ENCODE peak calls at places on chromosomes 11 and 22, in six cellular contexts. One of them, this sample, is unnamed.

GRCh38 chr11:20211691-20212090 is 51.4 kb upstream of the DBX1 start:
- DNase-seq in colonic mucosa: no peak
- DNase-seq in tibial artery: no peak
- DNase-seq in CD8-positive, alpha-beta memory T cell: no peak
- DNase-seq in body of pancreas: no peak
- DNase-seq in mammary epithelial cell: no peak
- DNase-seq in this sample: no peak

GRCh38 chr11:1291295-1292017 is 18.0 kb downstream of the TOLLIP start:
- DNase-seq in colonic mucosa: no peak
- DNase-seq in tibial artery: peak; percentile 3
- DNase-seq in CD8-positive, alpha-beta memory T cell: peak; percentile 30
- DNase-seq in body of pancreas: peak; percentile 10
- DNase-seq in mammary epithelial cell: no peak
- DNase-seq in this sample: no peak

GRCh38 chr22:25623310-25623734 is 58.8 kb downstream of the GRK3 start:
- DNase-seq in colonic mucosa: no peak
- DNase-seq in tibial artery: no peak
- DNase-seq in CD8-positive, alpha-beta memory T cell: no peak
- DNase-seq in body of pancreas: no peak
- DNase-seq in mammary epithelial cell: peak; percentile 39
- DNase-seq in this sample: no peak

GRCh38 chr11:3202759-3203158 is 15.9 kb downstream of the MRGPRG start:
- DNase-seq in colonic mucosa: no peak
- DNase-seq in tibial artery: peak; percentile 11
- DNase-seq in CD8-positive, alpha-beta memory T cell: peak; percentile 12
- DNase-seq in body of pancreas: no peak
- DNase-seq in mammary epithelial cell: no peak
- DNase-seq in this sample: no peak

GRCh38 chr11:130601141-130601540 is 152.7 kb downstream of the ADAMTS15 start:
- DNase-seq in colonic mucosa: no peak
- DNase-seq in tibial artery: peak; percentile 83
- DNase-seq in CD8-positive, alpha-beta memory T cell: no peak
- DNase-seq in body of pancreas: no peak
- DNase-seq in mammary epithelial cell: no peak
- DNase-seq in this sample: no peak

GRCh38 chr11:102846292-102846691 is 2.9 kb upstream of the MMP3 start:
- DNase-seq in colonic mucosa: no peak
- DNase-seq in tibial artery: no peak
- DNase-seq in CD8-positive, alpha-beta memory T cell: no peak
- DNase-seq in body of pancreas: no peak
- DNase-seq in mammary epithelial cell: peak; percentile 34
- DNase-seq in this sample: no peak

GRCh38 chr11:45233121-45233803 is 52.9 kb downstream of the SYT13 start:
- DNase-seq in colonic mucosa: peak; percentile 71
- DNase-seq in tibial artery: peak; percentile 67
- DNase-seq in CD8-positive, alpha-beta memory T cell: peak; percentile 65
- DNase-seq in body of pancreas: peak; percentile 69
- DNase-seq in mammary epithelial cell: peak; percentile 42
- DNase-seq in this sample: peak; percentile 84

GRCh38 chr11:6610591-6610990 is 1.4 kb downstream of the TAF10 start:
- DNase-seq in colonic mucosa: peak; percentile 19
- DNase-seq in tibial artery: no peak
- DNase-seq in CD8-positive, alpha-beta memory T cell: no peak
- DNase-seq in body of pancreas: no peak
- DNase-seq in mammary epithelial cell: no peak
- DNase-seq in this sample: peak; percentile 32

GRCh38 chr11:12806113-12806512 is 131.9 kb downstream of the TEAD1 start:
- DNase-seq in colonic mucosa: no peak
- DNase-seq in tibial artery: no peak
- DNase-seq in CD8-positive, alpha-beta memory T cell: no peak
- DNase-seq in body of pancreas: no peak
- DNase-seq in mammary epithelial cell: peak; percentile 77
- DNase-seq in this sample: no peak

GRCh38 chr11:44564653-44565007 is 833 bp upstream of the CD82 start:
- DNase-seq in colonic mucosa: no peak
- DNase-seq in tibial artery: peak; percentile 91
- DNase-seq in CD8-positive, alpha-beta memory T cell: peak; percentile 54
- DNase-seq in body of pancreas: peak; percentile 79
- DNase-seq in mammary epithelial cell: peak; percentile 97
- DNase-seq in this sample: peak; percentile 89

GRCh38 chr11:61541568-61541967 is 33.0 kb downstream of the LRRC10B start:
- DNase-seq in colonic mucosa: no peak
- DNase-seq in tibial artery: no peak
- DNase-seq in CD8-positive, alpha-beta memory T cell: no peak
- DNase-seq in body of pancreas: no peak
- DNase-seq in mammary epithelial cell: no peak
- DNase-seq in this sample: no peak

GRCh38 chr11:12625438-12626071 is 48.7 kb upstream of the TEAD1 start:
- DNase-seq in colonic mucosa: no peak
- DNase-seq in tibial artery: no peak
- DNase-seq in CD8-positive, alpha-beta memory T cell: no peak
- DNase-seq in body of pancreas: no peak
- DNase-seq in mammary epithelial cell: peak; percentile 12
- DNase-seq in this sample: no peak

GRCh38 chr22:41469218-41469851 is 418 bp downstream of the ACO2 start:
- DNase-seq in colonic mucosa: peak; percentile 82
- DNase-seq in tibial artery: no peak
- DNase-seq in CD8-positive, alpha-beta memory T cell: no peak
- DNase-seq in body of pancreas: no peak
- DNase-seq in mammary epithelial cell: no peak
- DNase-seq in this sample: no peak

GRCh38 chr22:20549232-20549841 is 41.9 kb downstream of the MED15 start:
- DNase-seq in colonic mucosa: no peak
- DNase-seq in tibial artery: no peak
- DNase-seq in CD8-positive, alpha-beta memory T cell: peak; percentile 77
- DNase-seq in body of pancreas: no peak
- DNase-seq in mammary epithelial cell: no peak
- DNase-seq in this sample: no peak

DNA sequence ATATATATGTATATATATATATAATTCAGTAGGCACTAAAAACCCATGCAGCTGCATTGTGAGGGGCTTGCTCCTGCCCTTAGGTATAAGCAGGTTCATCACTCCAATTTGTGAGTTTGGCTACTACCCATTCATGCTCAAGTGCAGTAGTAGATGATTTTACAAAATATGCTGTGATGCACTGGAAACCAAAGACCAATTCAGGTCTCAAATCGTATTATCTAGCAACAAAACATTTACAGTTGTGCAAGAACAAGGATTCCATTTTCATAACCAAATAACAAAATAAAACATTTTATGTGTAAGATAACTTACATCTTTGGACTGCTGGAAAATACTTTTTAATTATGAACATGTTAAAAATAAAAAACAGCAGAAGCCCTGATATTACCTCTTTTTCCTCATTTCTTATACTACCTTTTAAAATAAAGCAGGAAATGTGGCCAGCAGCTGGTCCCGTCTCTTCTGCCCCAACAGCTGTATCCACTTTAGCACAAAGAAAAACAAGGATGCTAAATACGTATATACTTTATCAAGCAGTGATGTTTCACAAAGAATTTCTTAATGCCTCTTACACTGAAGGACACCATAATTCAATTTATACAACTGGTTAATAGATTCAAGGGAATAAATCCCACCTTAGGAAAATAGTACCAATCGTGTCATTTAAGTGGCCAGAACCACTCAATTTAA is 2.8 kb downstream of the CREBZF start:
- DNase-seq in colonic mucosa: no peak
- DNase-seq in tibial artery: no peak
- DNase-seq in CD8-positive, alpha-beta memory T cell: no peak
- DNase-seq in body of pancreas: no peak
- DNase-seq in mammary epithelial cell: no peak
- DNase-seq in this sample: no peak
- H3K4me3 ChIP-seq in colonic mucosa: peak overlapping the region; percentile 86
- H3K4me3 ChIP-seq in tibial artery: peak overlapping the region; percentile 95
- H3K4me3 ChIP-seq in CD8-positive, alpha-beta memory T cell: no peak overlapping the region
- H3K4me3 ChIP-seq in body of pancreas: peak overlapping the region; percentile 69
- H3K4me3 ChIP-seq in mammary epithelial cell: peak overlapping the region; percentile 89
- H3K4me3 ChIP-seq in this sample: no peak overlapping the region

GRCh38 chr11:62599069-62599696 is 2.5 kb downstream of the MTA2 start:
- DNase-seq in colonic mucosa: peak; percentile 94
- DNase-seq in tibial artery: peak; percentile 97
- DNase-seq in CD8-positive, alpha-beta memory T cell: peak; percentile 98
- DNase-seq in body of pancreas: peak; percentile 70
- DNase-seq in mammary epithelial cell: peak; percentile 95
- DNase-seq in this sample: peak; percentile 98

GRCh38 chr11:62600367-62601113 is 1.1 kb downstream of the MTA2 start:
- DNase-seq in colonic mucosa: no peak
- DNase-seq in tibial artery: no peak
- DNase-seq in CD8-positive, alpha-beta memory T cell: no peak
- DNase-seq in body of pancreas: no peak
- DNase-seq in mammary epithelial cell: peak; percentile 18
- DNase-seq in this sample: peak; percentile 28

GRCh38 chr11:62601114-62601363 is 626 bp downstream of the MTA2 start:
- DNase-seq in colonic mucosa: peak; percentile 54
- DNase-seq in tibial artery: peak; percentile 49
- DNase-seq in CD8-positive, alpha-beta memory T cell: peak; percentile 71
- DNase-seq in body of pancreas: peak; percentile 48
- DNase-seq in mammary epithelial cell: no peak
- DNase-seq in this sample: peak; percentile 65

GRCh38 chr11:62601364-62602140 is at the start of gene MTA2:
- DNase-seq in colonic mucosa: peak; percentile 97
- DNase-seq in tibial artery: peak; percentile 95
- DNase-seq in CD8-positive, alpha-beta memory T cell: peak; percentile 99
- DNase-seq in body of pancreas: peak; percentile 99
- DNase-seq in mammary epithelial cell: peak; percentile 99
- DNase-seq in this sample: peak; percentile 99

DNA sequence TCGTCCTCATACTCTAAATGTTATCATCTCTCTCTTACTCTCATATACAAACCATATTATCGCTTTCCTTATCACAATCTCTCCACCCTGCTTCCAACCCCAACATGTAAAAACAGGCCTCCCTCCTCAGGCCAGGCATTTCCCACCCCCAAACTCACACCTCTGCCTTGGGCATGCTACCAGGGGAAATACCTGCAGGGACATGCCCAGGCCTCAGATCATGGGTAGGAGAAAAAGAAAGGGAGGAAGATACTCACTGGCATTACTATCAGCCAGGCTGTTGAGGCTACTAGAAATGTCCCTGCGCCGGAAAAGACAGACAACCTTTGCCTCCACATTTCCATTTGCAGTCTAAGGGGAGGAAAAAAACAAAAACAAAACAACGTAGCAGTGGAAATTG is 1.8 kb downstream of the MTA2 start:
- DNase-seq in colonic mucosa: no peak
- DNase-seq in tibial artery: no peak
- DNase-seq in CD8-positive, alpha-beta memory T cell: no peak
- DNase-seq in body of pancreas: no peak
- DNase-seq in mammary epithelial cell: peak; percentile 95
- DNase-seq in this sample: no peak
- H3K36me3 ChIP-seq in colonic mucosa: peaks cover 6% of the 10 kb centered on the region
- H3K36me3 ChIP-seq in tibial artery: peaks cover 34% of the 10 kb centered on the region
- H3K36me3 ChIP-seq in CD8-positive, alpha-beta memory T cell: peaks cover 45% of the 10 kb centered on the region
- H3K36me3 ChIP-seq in body of pancreas: peaks cover 17% of the 10 kb centered on the region
- H3K36me3 ChIP-seq in mammary epithelial cell: peaks cover 25% of the 10 kb centered on the region
- H3K36me3 ChIP-seq in this sample: peaks cover 40% of the 10 kb centered on the region

GRCh38 chr11:116792144-116792868 is 627 bp upstream of the APOA5 start:
- DNase-seq in colonic mucosa: no peak
- DNase-seq in tibial artery: no peak
- DNase-seq in CD8-positive, alpha-beta memory T cell: no peak
- DNase-seq in body of pancreas: no peak
- DNase-seq in mammary epithelial cell: no peak
- DNase-seq in this sample: no peak

GRCh38 chr11:116790167-116791001 is 1.3 kb downstream of the APOA5 start:
- DNase-seq in colonic mucosa: no peak
- DNase-seq in tibial artery: no peak
- DNase-seq in CD8-positive, alpha-beta memory T cell: no peak
- DNase-seq in body of pancreas: no peak
- DNase-seq in mammary epithelial cell: no peak
- DNase-seq in this sample: no peak

GRCh38 chr11:116792869-116793475 is 1.3 kb upstream of the APOA5 start:
- DNase-seq in colonic mucosa: no peak
- DNase-seq in tibial artery: no peak
- DNase-seq in CD8-positive, alpha-beta memory T cell: no peak
- DNase-seq in body of pancreas: no peak
- DNase-seq in mammary epithelial cell: peak; percentile 80
- DNase-seq in this sample: no peak

GRCh38 chr11:116791002-116791812 is 472 bp downstream of the APOA5 start:
- DNase-seq in colonic mucosa: peak; percentile 77
- DNase-seq in tibial artery: peak; percentile 64
- DNase-seq in CD8-positive, alpha-beta memory T cell: peak; percentile 84
- DNase-seq in body of pancreas: peak; percentile 84
- DNase-seq in mammary epithelial cell: no peak
- DNase-seq in this sample: peak; percentile 73

DNA sequence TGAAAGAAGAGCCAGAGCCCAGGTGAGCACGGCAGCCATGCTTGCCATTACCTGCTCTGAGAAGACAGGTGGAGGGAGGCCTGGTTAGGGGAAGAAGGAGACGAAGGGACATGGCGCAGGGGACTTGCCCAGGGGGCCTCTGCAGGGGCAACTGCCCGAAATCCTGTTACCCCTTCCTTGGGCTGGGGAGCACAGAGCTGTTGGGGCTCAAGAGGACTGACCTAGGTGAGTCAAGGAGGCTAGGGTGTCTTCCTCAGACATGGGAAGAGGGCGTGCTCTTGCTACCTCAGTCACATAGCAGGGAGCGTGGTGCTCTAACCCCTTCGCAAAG is at the start of gene APOA5:
- DNase-seq in colonic mucosa: no peak
- DNase-seq in tibial artery: no peak
- DNase-seq in CD8-positive, alpha-beta memory T cell: no peak
- DNase-seq in body of pancreas: no peak
- DNase-seq in mammary epithelial cell: no peak
- DNase-seq in this sample: no peak
- H3K4me3 ChIP-seq in colonic mucosa: no peak within 1 kb of the TSS
- H3K4me3 ChIP-seq in tibial artery: no peak within 1 kb of the TSS
- H3K4me3 ChIP-seq in CD8-positive, alpha-beta memory T cell: no peak within 1 kb of the TSS
- H3K4me3 ChIP-seq in body of pancreas: no peak within 1 kb of the TSS
- H3K4me3 ChIP-seq in mammary epithelial cell: no peak within 1 kb of the TSS
- H3K4me3 ChIP-seq in this sample: no peak within 1 kb of the TSS

GRCh38 chr11:82936261-82936660 is 34.7 kb downstream of the DDIAS start:
- DNase-seq in colonic mucosa: no peak
- DNase-seq in tibial artery: no peak
- DNase-seq in CD8-positive, alpha-beta memory T cell: no peak
- DNase-seq in body of pancreas: no peak
- DNase-seq in mammary epithelial cell: peak; percentile 6
- DNase-seq in this sample: no peak

GRCh38 chr11:82944198-82944597 is 42.7 kb downstream of the DDIAS start:
- DNase-seq in colonic mucosa: no peak
- DNase-seq in tibial artery: no peak
- DNase-seq in CD8-positive, alpha-beta memory T cell: no peak
- DNase-seq in body of pancreas: no peak
- DNase-seq in mammary epithelial cell: no peak
- DNase-seq in this sample: no peak

GRCh38 chr11:82937554-82937953 is 36.0 kb downstream of the DDIAS start:
- DNase-seq in colonic mucosa: no peak
- DNase-seq in tibial artery: no peak
- DNase-seq in CD8-positive, alpha-beta memory T cell: no peak
- DNase-seq in body of pancreas: no peak
- DNase-seq in mammary epithelial cell: no peak
- DNase-seq in this sample: no peak

GRCh38 chr11:82942376-82942775 is 40.8 kb downstream of the DDIAS start:
- DNase-seq in colonic mucosa: no peak
- DNase-seq in tibial artery: no peak
- DNase-seq in CD8-positive, alpha-beta memory T cell: no peak
- DNase-seq in body of pancreas: no peak
- DNase-seq in mammary epithelial cell: no peak
- DNase-seq in this sample: no peak

DNA sequence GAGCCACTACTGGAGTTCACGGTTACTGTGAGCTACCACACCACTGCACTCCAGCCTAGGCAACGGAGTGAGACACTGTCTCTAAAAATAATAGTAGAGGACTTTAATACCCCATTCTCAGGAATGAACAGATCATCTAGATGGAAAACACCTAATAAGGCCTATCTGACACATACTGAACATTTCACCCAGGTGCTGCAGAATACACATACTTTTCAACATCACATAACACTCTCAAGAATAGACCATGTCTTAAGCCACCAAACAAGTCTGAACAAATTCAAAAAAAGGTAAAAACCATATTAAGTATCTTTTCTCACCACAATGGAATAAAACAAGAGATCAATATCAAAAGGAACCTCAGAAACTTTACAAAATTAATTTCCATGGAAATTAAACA is 37.9 kb downstream of the DDIAS start:
- DNase-seq in colonic mucosa: no peak
- DNase-seq in tibial artery: no peak
- DNase-seq in CD8-positive, alpha-beta memory T cell: no peak
- DNase-seq in body of pancreas: no peak
- DNase-seq in mammary epithelial cell: peak; percentile 58
- DNase-seq in this sample: no peak
- H3K36me3 ChIP-seq in colonic mucosa: no peaks in the 10 kb centered on the region
- H3K36me3 ChIP-seq in tibial artery: no peaks in the 10 kb centered on the region
- H3K36me3 ChIP-seq in CD8-positive, alpha-beta memory T cell: no peaks in the 10 kb centered on the region
- H3K36me3 ChIP-seq in body of pancreas: no peaks in the 10 kb centered on the region
- H3K36me3 ChIP-seq in mammary epithelial cell: no peaks in the 10 kb centered on the region
- H3K36me3 ChIP-seq in this sample: no peaks in the 10 kb centered on the region

This sample was measured in adrenal gland.